ENCODE peak calls at places on chromosomes 7 and 10, in four cellular contexts. One of them, this sample, is unnamed.

GRCh38 chr7:11436317-11436716 is 395.7 kb downstream of the THSD7A start:
- DNase-seq in AG09309: no peak
- DNase-seq in astrocyte: peak; percentile 46
- DNase-seq in bronchial epithelial cell: peak; percentile 64
- DNase-seq in this sample: no peak

GRCh38 chr10:59387951-59388431 is 25.6 kb upstream of the FAM13C start:
- DNase-seq in AG09309: peak; percentile 90
- DNase-seq in astrocyte: peak; percentile 99
- DNase-seq in bronchial epithelial cell: peak; percentile 31
- DNase-seq in this sample: no peak

GRCh38 chr7:82164813-82165212 is 278.8 kb downstream of the CACNA2D1 start:
- DNase-seq in AG09309: peak; percentile 60
- DNase-seq in astrocyte: peak; percentile 73
- DNase-seq in bronchial epithelial cell: peak; percentile 27
- DNase-seq in this sample: peak; percentile 6

GRCh38 chr10:112724404-112724991 is 225.5 kb upstream of the TCF7L2 start:
- DNase-seq in AG09309: no peak
- DNase-seq in astrocyte: no peak
- DNase-seq in bronchial epithelial cell: peak; percentile 35
- DNase-seq in this sample: no peak

GRCh38 chr7:8221603-8222002 is 40.4 kb downstream of the ICA1 start:
- DNase-seq in AG09309: no peak
- DNase-seq in astrocyte: no peak
- DNase-seq in bronchial epithelial cell: no peak
- DNase-seq in this sample: no peak

GRCh38 chr10:104680467-104681401 is 39.6 kb downstream of the SORCS3 start:
- DNase-seq in AG09309: no peak
- DNase-seq in astrocyte: no peak
- DNase-seq in bronchial epithelial cell: peak; percentile 22
- DNase-seq in this sample: peak; percentile 79

GRCh38 chr10:33103980-33104379 is 145.9 kb upstream of the ITGB1 start:
- DNase-seq in AG09309: no peak
- DNase-seq in astrocyte: no peak
- DNase-seq in bronchial epithelial cell: peak; percentile 63
- DNase-seq in this sample: no peak

GRCh38 chr7:102138676-102139075 is 148.0 kb upstream of the SH2B2 start:
- DNase-seq in AG09309: no peak
- DNase-seq in astrocyte: no peak
- DNase-seq in bronchial epithelial cell: no peak
- DNase-seq in this sample: no peak

GRCh38 chr7:43377196-43377935 is 205.5 kb upstream of the STK17A start:
- DNase-seq in AG09309: no peak
- DNase-seq in astrocyte: peak; percentile 75
- DNase-seq in bronchial epithelial cell: no peak
- DNase-seq in this sample: no peak

GRCh38 chr10:30510932-30511700 is 77.1 kb downstream of the MAP3K8 start:
- DNase-seq in AG09309: no peak
- DNase-seq in astrocyte: peak; percentile 63
- DNase-seq in bronchial epithelial cell: no peak
- DNase-seq in this sample: no peak

GRCh38 chr10:111112333-111112732 is 35.5 kb downstream of the ADRA2A start:
- DNase-seq in AG09309: no peak
- DNase-seq in astrocyte: no peak
- DNase-seq in bronchial epithelial cell: no peak
- DNase-seq in this sample: no peak

GRCh38 chr10:127415901-127416630 is 133.0 kb upstream of the NPS start:
- DNase-seq in AG09309: no peak
- DNase-seq in astrocyte: no peak
- DNase-seq in bronchial epithelial cell: no peak
- DNase-seq in this sample: no peak

GRCh38 chr7:33590902-33591301 is 314.4 kb upstream of the BMPER start:
- DNase-seq in AG09309: no peak
- DNase-seq in astrocyte: peak; percentile 14
- DNase-seq in bronchial epithelial cell: peak; percentile 89
- DNase-seq in this sample: no peak

GRCh38 chr7:1455241-1455939 is 3.9 kb downstream of the MICALL2 start:
- DNase-seq in AG09309: no peak
- DNase-seq in astrocyte: no peak
- DNase-seq in bronchial epithelial cell: peak; percentile 70
- DNase-seq in this sample: peak; percentile 71

GRCh38 chr7:39624935-39625694 is 1.7 kb downstream of the RALA start:
- DNase-seq in AG09309: no peak
- DNase-seq in astrocyte: no peak
- DNase-seq in bronchial epithelial cell: no peak
- DNase-seq in this sample: no peak

GRCh38 chr10:18618995-18619394 is 32.4 kb downstream of the NSUN6 start:
- DNase-seq in AG09309: no peak
- DNase-seq in astrocyte: peak; percentile 64
- DNase-seq in bronchial epithelial cell: no peak
- DNase-seq in this sample: no peak

GRCh38 chr7:80134105-80134535 is 511 bp upstream of the GNAI1 start:
- DNase-seq in AG09309: no peak
- DNase-seq in astrocyte: peak; percentile 67
- DNase-seq in bronchial epithelial cell: peak; percentile 92
- DNase-seq in this sample: no peak

GRCh38 chr10:128624656-128625530 is 498.7 kb upstream of the MKI67 start:
- DNase-seq in AG09309: no peak
- DNase-seq in astrocyte: no peak
- DNase-seq in bronchial epithelial cell: no peak
- DNase-seq in this sample: no peak

GRCh38 chr7:82841828-82842227 is 320.9 kb downstream of the PCLO start:
- DNase-seq in AG09309: peak; percentile 2
- DNase-seq in astrocyte: peak; percentile 7
- DNase-seq in bronchial epithelial cell: no peak
- DNase-seq in this sample: no peak

GRCh38 chr10:5291501-5292195 is 73.1 kb upstream of the UCN3 start:
- DNase-seq in AG09309: peak; percentile 76
- DNase-seq in astrocyte: peak; percentile 60
- DNase-seq in bronchial epithelial cell: peak; percentile 99
- DNase-seq in this sample: peak; percentile 64

GRCh38 chr10:94344522-94345122 is 18.1 kb downstream of the NOC3L start:
- DNase-seq in AG09309: no peak
- DNase-seq in astrocyte: no peak
- DNase-seq in bronchial epithelial cell: no peak
- DNase-seq in this sample: no peak

GRCh38 chr10:12785338-12785934 is 216.1 kb downstream of the CCDC3 start:
- DNase-seq in AG09309: no peak
- DNase-seq in astrocyte: no peak
- DNase-seq in bronchial epithelial cell: peak; percentile 12
- DNase-seq in this sample: no peak

GRCh38 chr7:97064972-97065587 is 40.4 kb upstream of the DLX5 start:
- DNase-seq in AG09309: peak; percentile 21
- DNase-seq in astrocyte: peak; percentile 22
- DNase-seq in bronchial epithelial cell: peak; percentile 54
- DNase-seq in this sample: peak; percentile 75

GRCh38 chr7:17299477-17299991 is 1.1 kb downstream of the AHR start:
- DNase-seq in AG09309: no peak
- DNase-seq in astrocyte: no peak
- DNase-seq in bronchial epithelial cell: peak; percentile 42
- DNase-seq in this sample: peak; percentile 15

GRCh38 chr7:18361756-18362155 is 133.8 kb upstream of the HDAC9 start:
- DNase-seq in AG09309: no peak
- DNase-seq in astrocyte: peak; percentile 29
- DNase-seq in bronchial epithelial cell: peak; percentile 33
- DNase-seq in this sample: peak; percentile 37

GRCh38 chr7:18356195-18356645 is 139.3 kb upstream of the HDAC9 start:
- DNase-seq in AG09309: peak; percentile 16
- DNase-seq in astrocyte: peak; percentile 15
- DNase-seq in bronchial epithelial cell: peak; percentile 31
- DNase-seq in this sample: peak; percentile 23

GRCh38 chr7:18354108-18354507 is 141.4 kb upstream of the HDAC9 start:
- DNase-seq in AG09309: no peak
- DNase-seq in astrocyte: no peak
- DNase-seq in bronchial epithelial cell: no peak
- DNase-seq in this sample: no peak

GRCh38 chr7:18354686-18355085 is 140.9 kb upstream of the HDAC9 start:
- DNase-seq in AG09309: no peak
- DNase-seq in astrocyte: peak; percentile 62
- DNase-seq in bronchial epithelial cell: no peak
- DNase-seq in this sample: no peak

GRCh38 chr7:18357691-18358090 is 137.9 kb upstream of the HDAC9 start:
- DNase-seq in AG09309: no peak
- DNase-seq in astrocyte: peak; percentile 0
- DNase-seq in bronchial epithelial cell: peak; percentile 14
- DNase-seq in this sample: no peak
- TF ChIP-seq CTCF in AG09309: peak; percentile 38
- TF ChIP-seq CTCF in astrocyte: peak; percentile 31
- TF ChIP-seq CTCF in bronchial epithelial cell: peak; percentile 25
- TF ChIP-seq CTCF in this sample: no peak

GRCh38 chr7:18614841-18615240 is 119.3 kb downstream of the HDAC9 start:
- DNase-seq in AG09309: no peak
- DNase-seq in astrocyte: no peak
- DNase-seq in bronchial epithelial cell: no peak
- DNase-seq in this sample: no peak

GRCh38 chr7:18607025-18607424 is 111.5 kb downstream of the HDAC9 start:
- DNase-seq in AG09309: no peak
- DNase-seq in astrocyte: peak; percentile 62
- DNase-seq in bronchial epithelial cell: peak; percentile 64
- DNase-seq in this sample: no peak

DNA sequence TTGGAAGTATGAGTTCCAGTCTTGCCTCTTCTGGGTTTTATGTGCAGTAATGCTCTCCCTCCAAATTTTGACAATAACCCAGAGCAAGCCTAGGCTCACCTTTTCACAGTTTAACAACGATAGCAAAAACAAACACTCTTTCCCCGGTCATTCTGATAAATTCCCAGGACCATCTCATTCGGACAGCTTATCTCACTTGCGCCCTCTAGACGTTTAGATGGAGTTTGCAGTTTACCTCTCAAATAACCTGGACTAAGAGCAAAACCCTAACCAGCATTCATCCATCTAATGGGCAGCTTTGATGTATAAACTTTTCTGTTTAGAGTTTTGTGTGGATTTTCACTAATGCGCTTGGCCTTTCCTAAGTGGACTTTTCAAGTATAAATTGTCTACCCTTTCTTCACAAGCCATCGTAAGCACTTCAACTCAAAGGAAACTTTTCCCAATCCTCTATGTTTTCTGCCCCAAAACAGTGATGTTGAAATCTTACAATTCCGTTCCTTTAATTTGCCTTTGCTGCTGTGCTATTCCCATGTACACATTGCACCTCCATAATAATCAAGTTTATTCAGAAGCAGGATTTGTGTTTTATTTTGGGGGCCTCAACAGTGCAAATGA is 114.9 kb downstream of the HDAC9 start:
- DNase-seq in AG09309: no peak
- DNase-seq in astrocyte: peak; percentile 2
- DNase-seq in bronchial epithelial cell: peak; percentile 36
- DNase-seq in this sample: peak; percentile 25
- TF ChIP-seq CTCF in AG09309: peak; percentile 44
- TF ChIP-seq CTCF in astrocyte: peak; percentile 53
- TF ChIP-seq CTCF in bronchial epithelial cell: peak; percentile 73
- TF ChIP-seq CTCF in this sample: peak; percentile 48

GRCh38 chr10:63697956-63698814 is 177.0 kb downstream of the REEP3 start:
- DNase-seq in AG09309: no peak
- DNase-seq in astrocyte: no peak
- DNase-seq in bronchial epithelial cell: peak; percentile 65
- DNase-seq in this sample: no peak

GRCh38 chr10:63699785-63700184 is 178.6 kb downstream of the REEP3 start:
- DNase-seq in AG09309: no peak
- DNase-seq in astrocyte: peak; percentile 72
- DNase-seq in bronchial epithelial cell: peak; percentile 65
- DNase-seq in this sample: no peak

GRCh38 chr10:63700209-63700934 is 179.2 kb downstream of the REEP3 start:
- DNase-seq in AG09309: peak; percentile 95
- DNase-seq in astrocyte: peak; percentile 99
- DNase-seq in bronchial epithelial cell: peak; percentile 99
- DNase-seq in this sample: peak; percentile 42

GRCh38 chr10:63700935-63701263 is 179.7 kb downstream of the REEP3 start:
- DNase-seq in AG09309: no peak
- DNase-seq in astrocyte: peak; percentile 42
- DNase-seq in bronchial epithelial cell: peak; percentile 71
- DNase-seq in this sample: no peak

GRCh38 chr10:63698815-63699205 is 177.6 kb downstream of the REEP3 start:
- DNase-seq in AG09309: no peak
- DNase-seq in astrocyte: peak; percentile 61
- DNase-seq in bronchial epithelial cell: no peak
- DNase-seq in this sample: no peak
- TF ChIP-seq CTCF in AG09309: no peak
- TF ChIP-seq CTCF in astrocyte: no peak
- TF ChIP-seq CTCF in bronchial epithelial cell: no peak
- TF ChIP-seq CTCF in this sample: no peak

DNA sequence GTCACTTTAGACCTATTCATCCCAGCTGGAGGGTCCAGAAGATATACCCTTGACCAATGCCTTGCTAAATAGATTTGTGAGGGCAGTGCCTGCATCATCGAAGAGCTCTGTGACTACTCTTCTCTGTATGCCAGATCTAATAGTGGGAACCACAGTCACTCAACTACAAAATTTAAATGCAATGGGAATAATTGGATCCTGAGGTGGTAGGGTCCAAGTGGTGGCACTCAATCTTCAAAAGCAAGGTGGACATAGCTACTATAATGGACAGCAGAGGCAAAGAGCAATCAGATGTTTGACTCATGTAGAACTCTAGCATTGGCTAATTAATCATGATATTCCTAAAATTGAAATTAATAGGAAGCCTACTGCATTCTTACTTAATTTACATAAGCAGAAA is 554.3 kb upstream of the GRM3 start:
- DNase-seq in AG09309: no peak
- DNase-seq in astrocyte: no peak
- DNase-seq in bronchial epithelial cell: no peak
- DNase-seq in this sample: no peak
- TF ChIP-seq CTCF in AG09309: no peak
- TF ChIP-seq CTCF in astrocyte: no peak
- TF ChIP-seq CTCF in bronchial epithelial cell: no peak
- TF ChIP-seq CTCF in this sample: no peak

DNA sequence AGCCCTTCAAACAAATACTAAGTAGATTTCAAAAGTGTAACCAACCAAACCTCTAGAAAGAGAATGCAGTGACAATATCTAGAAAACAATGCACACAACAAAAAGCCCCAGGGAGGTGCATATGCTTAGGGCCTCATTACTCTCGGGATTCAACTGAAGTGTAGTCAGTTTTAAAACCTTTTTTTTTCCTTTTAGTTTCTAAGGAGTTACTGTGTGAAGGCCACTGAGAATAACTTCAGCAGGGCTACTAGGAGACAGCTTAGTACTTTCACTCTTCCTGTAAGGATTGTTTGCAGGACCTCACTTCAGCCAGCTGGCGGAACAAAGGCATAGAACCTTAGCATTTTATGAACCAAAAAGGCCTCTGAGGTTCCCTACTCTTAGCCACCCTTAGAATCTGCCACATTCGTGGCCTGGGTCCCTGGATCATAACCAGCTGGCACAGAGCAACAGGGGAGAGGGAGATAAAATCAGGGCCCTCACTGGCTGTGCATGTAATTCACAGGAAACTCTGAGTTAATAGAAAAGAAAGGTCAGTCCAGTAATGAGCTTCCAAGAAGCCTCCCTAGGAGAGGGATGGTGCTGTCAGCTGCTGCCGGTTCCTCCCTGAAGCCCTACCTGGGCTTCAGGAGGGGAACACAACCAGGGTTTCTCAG is 3.6 kb downstream of the VOPP1 start:
- DNase-seq in AG09309: no peak
- DNase-seq in astrocyte: no peak
- DNase-seq in bronchial epithelial cell: no peak
- DNase-seq in this sample: no peak
- TF ChIP-seq CTCF in AG09309: no peak
- TF ChIP-seq CTCF in astrocyte: no peak
- TF ChIP-seq CTCF in bronchial epithelial cell: no peak
- TF ChIP-seq CTCF in this sample: no peak